ENCODE peak calls at places on chromosomes 4 and X, in five cellular contexts. One of them, this sample, is unnamed.

GRCh38 chrX:110415440-110416167 is 57.0 kb downstream of the RTL9 start:
- DNase-seq in cardiac muscle cell: peak
- DNase-seq in Peyer's patch: no peak
- DNase-seq in glutamatergic neuron: no peak
- DNase-seq in AG10803: no peak
- DNase-seq in this sample: no peak

GRCh38 chr4:86118696-86119095 is 241.2 kb downstream of the MAPK10 start:
- DNase-seq in cardiac muscle cell: no peak
- DNase-seq in Peyer's patch: no peak
- DNase-seq in AG10803: peak
- DNase-seq in glutamatergic neuron: no peak
- DNase-seq in this sample: no peak

GRCh38 chrX:130176354-130176776 is 4.6 kb downstream of the RAB33A start:
- DNase-seq in Peyer's patch: no peak
- DNase-seq in cardiac muscle cell: no peak
- DNase-seq in glutamatergic neuron: no peak
- DNase-seq in AG10803: no peak
- DNase-seq in this sample: no peak

GRCh38 chr4:125938541-125938940 is 623.8 kb downstream of the FAT4 start:
- DNase-seq in Peyer's patch: no peak
- DNase-seq in AG10803: peak
- DNase-seq in cardiac muscle cell: peak
- DNase-seq in glutamatergic neuron: no peak
- DNase-seq in this sample: no peak

GRCh38 chrX:13005671-13006473 is 31.0 kb downstream of the TMSB4X start:
- DNase-seq in Peyer's patch: no peak
- DNase-seq in cardiac muscle cell: no peak
- DNase-seq in glutamatergic neuron: no peak
- DNase-seq in AG10803: peak
- DNase-seq in this sample: no peak

GRCh38 chrX:10519278-10519677 is 101.1 kb downstream of the MID1 start:
- DNase-seq in cardiac muscle cell: peak
- DNase-seq in glutamatergic neuron: no peak
- DNase-seq in Peyer's patch: no peak
- DNase-seq in AG10803: no peak
- DNase-seq in this sample: no peak

GRCh38 chr4:151004222-151004621 is 10.9 kb downstream of the LRBA start:
- DNase-seq in glutamatergic neuron: no peak
- DNase-seq in cardiac muscle cell: peak
- DNase-seq in AG10803: peak
- DNase-seq in Peyer's patch: no peak
- DNase-seq in this sample: no peak

GRCh38 chrX:102746134-102746584 is 25.6 kb downstream of the GPRASP3 start:
- DNase-seq in Peyer's patch: peak
- DNase-seq in glutamatergic neuron: peak
- DNase-seq in cardiac muscle cell: peak
- DNase-seq in AG10803: peak
- DNase-seq in this sample: no peak

GRCh38 chr4:10629394-10629793 is 55.2 kb downstream of the CLNK start:
- DNase-seq in cardiac muscle cell: no peak
- DNase-seq in AG10803: no peak
- DNase-seq in glutamatergic neuron: no peak
- DNase-seq in Peyer's patch: no peak
- DNase-seq in this sample: no peak

GRCh38 chrX:119236599-119237525 is 777 bp downstream of the PGRMC1 start:
- DNase-seq in cardiac muscle cell: peak
- DNase-seq in glutamatergic neuron: peak
- DNase-seq in AG10803: peak
- DNase-seq in Peyer's patch: peak
- DNase-seq in this sample: no peak

GRCh38 chr4:39044364-39044946 is 12.2 kb upstream of the TMEM156 start:
- DNase-seq in Peyer's patch: peak
- DNase-seq in cardiac muscle cell: peak
- DNase-seq in AG10803: peak
- DNase-seq in glutamatergic neuron: peak
- DNase-seq in this sample: peak
- TF ChIP-seq CTCF in Peyer's patch: no peak
- TF ChIP-seq CTCF in cardiac muscle cell: peak
- TF ChIP-seq CTCF in AG10803: peak
- TF ChIP-seq CTCF in glutamatergic neuron: no peak
- TF ChIP-seq CTCF in this sample: no peak

DNA sequence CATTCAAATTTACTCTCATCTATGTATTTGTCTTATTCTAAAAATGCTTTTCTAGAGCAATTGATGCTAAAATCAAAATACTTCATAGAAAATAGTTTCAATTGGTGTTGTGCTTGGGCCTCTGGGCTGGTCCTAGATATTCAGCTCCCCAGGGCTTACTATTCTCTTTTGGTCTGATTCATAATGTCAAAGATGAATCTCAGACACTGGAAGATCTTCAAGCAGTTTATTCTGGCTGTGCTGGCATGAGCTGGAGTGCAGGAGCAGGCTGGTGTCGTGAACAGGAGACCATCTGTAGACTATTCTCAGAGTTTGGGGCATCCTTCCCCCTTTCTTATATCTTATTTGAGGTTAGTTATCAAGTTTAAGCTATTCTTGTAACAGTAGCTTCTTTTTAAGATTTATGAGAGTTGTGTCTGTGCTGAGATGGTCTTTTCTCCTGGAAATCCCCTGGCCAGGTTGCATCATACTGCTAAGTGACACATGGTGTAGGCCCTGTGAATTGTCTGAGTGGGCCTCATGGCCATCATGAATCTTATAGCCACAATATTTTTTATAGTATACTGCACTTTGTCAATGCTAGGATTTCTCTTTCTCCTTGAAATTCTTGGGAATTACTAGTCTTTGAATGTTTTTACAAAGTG is 1624.0 kb upstream of the IGFBP7 start:
- DNase-seq in Peyer's patch: no peak
- DNase-seq in AG10803: no peak
- DNase-seq in glutamatergic neuron: no peak
- DNase-seq in cardiac muscle cell: no peak
- DNase-seq in this sample: no peak
- TF ChIP-seq CTCF in Peyer's patch: no peak
- TF ChIP-seq CTCF in AG10803: no peak
- TF ChIP-seq CTCF in glutamatergic neuron: no peak
- TF ChIP-seq CTCF in cardiac muscle cell: no peak
- TF ChIP-seq CTCF in this sample: no peak

GRCh38 chr4:127204326-127204725 is 428.4 kb upstream of the INTU start:
- DNase-seq in glutamatergic neuron: no peak
- DNase-seq in AG10803: no peak
- DNase-seq in cardiac muscle cell: no peak
- DNase-seq in Peyer's patch: no peak
- DNase-seq in this sample: no peak
- TF ChIP-seq CTCF in glutamatergic neuron: no peak
- TF ChIP-seq CTCF in AG10803: no peak
- TF ChIP-seq CTCF in cardiac muscle cell: no peak
- TF ChIP-seq CTCF in Peyer's patch: no peak
- TF ChIP-seq CTCF in this sample: no peak

GRCh38 chr4:166594326-166594946 is 639.9 kb downstream of the SPOCK3 start:
- DNase-seq in AG10803: peak
- DNase-seq in glutamatergic neuron: peak
- DNase-seq in Peyer's patch: no peak
- DNase-seq in cardiac muscle cell: peak
- DNase-seq in this sample: no peak
- TF ChIP-seq CTCF in AG10803: peak
- TF ChIP-seq CTCF in glutamatergic neuron: no peak
- TF ChIP-seq CTCF in Peyer's patch: no peak
- TF ChIP-seq CTCF in cardiac muscle cell: peak
- TF ChIP-seq CTCF in this sample: peak

GRCh38 chr4:63717384-63717783 is 691.9 kb downstream of the TECRL start:
- DNase-seq in glutamatergic neuron: no peak
- DNase-seq in AG10803: no peak
- DNase-seq in Peyer's patch: no peak
- DNase-seq in cardiac muscle cell: peak
- DNase-seq in this sample: no peak
- TF ChIP-seq CTCF in glutamatergic neuron: peak
- TF ChIP-seq CTCF in AG10803: no peak
- TF ChIP-seq CTCF in Peyer's patch: no peak
- TF ChIP-seq CTCF in cardiac muscle cell: no peak
- TF ChIP-seq CTCF in this sample: peak

GRCh38 chr4:112518675-112519074 is 2.7 kb upstream of the NEUROG2 start:
- DNase-seq in cardiac muscle cell: no peak
- DNase-seq in AG10803: no peak
- DNase-seq in Peyer's patch: no peak
- DNase-seq in glutamatergic neuron: no peak
- DNase-seq in this sample: no peak

GRCh38 chr4:112521123-112522116 is 5.4 kb upstream of the NEUROG2 start:
- DNase-seq in Peyer's patch: peak
- DNase-seq in AG10803: no peak
- DNase-seq in glutamatergic neuron: no peak
- DNase-seq in cardiac muscle cell: no peak
- DNase-seq in this sample: no peak

GRCh38 chr4:112517911-112518310 is 1.9 kb upstream of the NEUROG2 start:
- DNase-seq in cardiac muscle cell: no peak
- DNase-seq in Peyer's patch: no peak
- DNase-seq in AG10803: no peak
- DNase-seq in glutamatergic neuron: no peak
- DNase-seq in this sample: no peak

GRCh38 chr4:112520598-112521122 is 4.7 kb upstream of the NEUROG2 start:
- DNase-seq in cardiac muscle cell: no peak
- DNase-seq in glutamatergic neuron: no peak
- DNase-seq in Peyer's patch: no peak
- DNase-seq in AG10803: no peak
- DNase-seq in this sample: no peak

GRCh38 chr4:112519689-112520597 is 4.0 kb upstream of the NEUROG2 start:
- DNase-seq in Peyer's patch: no peak
- DNase-seq in glutamatergic neuron: peak
- DNase-seq in AG10803: no peak
- DNase-seq in cardiac muscle cell: no peak
- DNase-seq in this sample: no peak
- TF ChIP-seq CTCF in Peyer's patch: no peak
- TF ChIP-seq CTCF in glutamatergic neuron: no peak
- TF ChIP-seq CTCF in AG10803: no peak
- TF ChIP-seq CTCF in cardiac muscle cell: no peak
- TF ChIP-seq CTCF in this sample: no peak

GRCh38 chrX:74467656-74468055 is 46.4 kb downstream of the SLC16A2 start:
- DNase-seq in cardiac muscle cell: no peak
- DNase-seq in Peyer's patch: no peak
- DNase-seq in AG10803: no peak
- DNase-seq in glutamatergic neuron: no peak
- DNase-seq in this sample: no peak

GRCh38 chrX:74461384-74461783 is 40.1 kb downstream of the SLC16A2 start:
- DNase-seq in AG10803: peak
- DNase-seq in cardiac muscle cell: no peak
- DNase-seq in Peyer's patch: no peak
- DNase-seq in glutamatergic neuron: no peak
- DNase-seq in this sample: no peak

GRCh38 chrX:74464722-74465121 is 43.4 kb downstream of the SLC16A2 start:
- DNase-seq in cardiac muscle cell: no peak
- DNase-seq in glutamatergic neuron: no peak
- DNase-seq in Peyer's patch: no peak
- DNase-seq in AG10803: no peak
- DNase-seq in this sample: no peak

DNA sequence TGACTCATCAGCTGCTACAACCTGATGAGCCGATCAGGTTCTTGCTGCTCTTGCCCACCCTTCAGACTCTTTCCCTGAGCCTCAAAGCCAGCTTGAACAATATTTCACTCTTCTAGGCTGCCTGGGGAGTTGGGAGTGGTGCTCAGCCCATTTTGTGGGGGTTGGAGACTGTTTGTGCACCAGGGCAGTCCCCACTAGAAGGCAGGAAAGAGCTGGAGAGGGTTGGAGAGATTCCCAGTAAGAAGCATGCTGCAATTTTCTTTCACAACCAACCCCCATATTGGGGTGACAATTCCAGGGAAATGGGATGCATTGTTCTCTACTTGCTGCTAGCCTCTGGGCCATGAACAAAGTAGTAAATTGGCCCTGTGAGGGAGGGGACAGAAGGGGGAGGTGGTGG is 44.1 kb downstream of the SLC16A2 start:
- DNase-seq in cardiac muscle cell: peak
- DNase-seq in glutamatergic neuron: no peak
- DNase-seq in Peyer's patch: no peak
- DNase-seq in AG10803: peak
- DNase-seq in this sample: no peak
- TF ChIP-seq CTCF in cardiac muscle cell: peak
- TF ChIP-seq CTCF in glutamatergic neuron: no peak
- TF ChIP-seq CTCF in Peyer's patch: no peak
- TF ChIP-seq CTCF in AG10803: peak
- TF ChIP-seq CTCF in this sample: no peak